ENCODE peak calls at places on chromosomes 16 and 17, in four cellular contexts. One of them, this sample, is unnamed.

GRCh38 chr17:17058304-17058703 is 16.0 kb downstream of the MPRIP start:
- DNase-seq in endothelial cell of umbilical vein: no peak
- DNase-seq in immature natural killer cell: no peak
- DNase-seq in stimulated activated CD8-positive, alpha-beta memory T cell treated with anti-CD3 and anti-CD28 coated beads, Interleukin-15, amount 100 ng/mL, for 1 hour: no peak
- DNase-seq in this sample: no peak

GRCh38 chr17:27647755-27648154 is 16.8 kb downstream of the LGALS9 start:
- DNase-seq in endothelial cell of umbilical vein: no peak
- DNase-seq in immature natural killer cell: no peak
- DNase-seq in stimulated activated CD8-positive, alpha-beta memory T cell treated with anti-CD3 and anti-CD28 coated beads, Interleukin-15, amount 100 ng/mL, for 1 hour: no peak
- DNase-seq in this sample: no peak

GRCh38 chr17:51580869-51581268 is 320.5 kb downstream of the UTP18 start:
- DNase-seq in stimulated activated CD8-positive, alpha-beta memory T cell treated with anti-CD3 and anti-CD28 coated beads, Interleukin-15, amount 100 ng/mL, for 1 hour: no peak
- DNase-seq in endothelial cell of umbilical vein: no peak
- DNase-seq in immature natural killer cell: no peak
- DNase-seq in this sample: no peak

GRCh38 chr17:47611372-47612350 is 38.1 kb upstream of the KPNB1 start:
- DNase-seq in immature natural killer cell: no peak
- DNase-seq in endothelial cell of umbilical vein: no peak
- DNase-seq in stimulated activated CD8-positive, alpha-beta memory T cell treated with anti-CD3 and anti-CD28 coated beads, Interleukin-15, amount 100 ng/mL, for 1 hour: no peak
- DNase-seq in this sample: no peak

GRCh38 chr16:30948956-30949654 is at the start of gene ORAI3:
- DNase-seq in stimulated activated CD8-positive, alpha-beta memory T cell treated with anti-CD3 and anti-CD28 coated beads, Interleukin-15, amount 100 ng/mL, for 1 hour: no peak
- DNase-seq in endothelial cell of umbilical vein: peak; percentile 52
- DNase-seq in immature natural killer cell: peak; percentile 41
- DNase-seq in this sample: no peak

GRCh38 chr16:3051489-3051888 is 5.1 kb downstream of the MMP25 start:
- DNase-seq in immature natural killer cell: no peak
- DNase-seq in stimulated activated CD8-positive, alpha-beta memory T cell treated with anti-CD3 and anti-CD28 coated beads, Interleukin-15, amount 100 ng/mL, for 1 hour: no peak
- DNase-seq in endothelial cell of umbilical vein: no peak
- DNase-seq in this sample: no peak

GRCh38 chr16:9316008-9316407 is 224.6 kb downstream of the HAPSTR1 start:
- DNase-seq in immature natural killer cell: no peak
- DNase-seq in stimulated activated CD8-positive, alpha-beta memory T cell treated with anti-CD3 and anti-CD28 coated beads, Interleukin-15, amount 100 ng/mL, for 1 hour: no peak
- DNase-seq in endothelial cell of umbilical vein: no peak
- DNase-seq in this sample: no peak

GRCh38 chr16:21554795-21555585 is 44.4 kb upstream of the METTL9 start:
- DNase-seq in stimulated activated CD8-positive, alpha-beta memory T cell treated with anti-CD3 and anti-CD28 coated beads, Interleukin-15, amount 100 ng/mL, for 1 hour: peak; percentile 79
- DNase-seq in immature natural killer cell: peak; percentile 87
- DNase-seq in endothelial cell of umbilical vein: peak; percentile 66
- DNase-seq in this sample: peak; percentile 78

GRCh38 chr16:1300664-1301476 is 8.6 kb upstream of the UBE2I start:
- DNase-seq in endothelial cell of umbilical vein: peak; percentile 48
- DNase-seq in stimulated activated CD8-positive, alpha-beta memory T cell treated with anti-CD3 and anti-CD28 coated beads, Interleukin-15, amount 100 ng/mL, for 1 hour: peak; percentile 54
- DNase-seq in immature natural killer cell: peak; percentile 70
- DNase-seq in this sample: peak; percentile 58

GRCh38 chr16:85621698-85622433 is 8.7 kb downstream of the GSE1 start:
- DNase-seq in endothelial cell of umbilical vein: no peak
- DNase-seq in immature natural killer cell: no peak
- DNase-seq in stimulated activated CD8-positive, alpha-beta memory T cell treated with anti-CD3 and anti-CD28 coated beads, Interleukin-15, amount 100 ng/mL, for 1 hour: no peak
- DNase-seq in this sample: no peak

GRCh38 chr16:66171578-66171977 is 194.9 kb upstream of the CDH5 start:
- DNase-seq in stimulated activated CD8-positive, alpha-beta memory T cell treated with anti-CD3 and anti-CD28 coated beads, Interleukin-15, amount 100 ng/mL, for 1 hour: no peak
- DNase-seq in endothelial cell of umbilical vein: no peak
- DNase-seq in immature natural killer cell: no peak
- DNase-seq in this sample: no peak

GRCh38 chr16:71460246-71460645 is 1.8 kb downstream of the ZNF23 start:
- DNase-seq in stimulated activated CD8-positive, alpha-beta memory T cell treated with anti-CD3 and anti-CD28 coated beads, Interleukin-15, amount 100 ng/mL, for 1 hour: no peak
- DNase-seq in immature natural killer cell: no peak
- DNase-seq in endothelial cell of umbilical vein: no peak
- DNase-seq in this sample: no peak

GRCh38 chr17:1638171-1638583 is 7.4 kb downstream of the SCARF1 start:
- DNase-seq in stimulated activated CD8-positive, alpha-beta memory T cell treated with anti-CD3 and anti-CD28 coated beads, Interleukin-15, amount 100 ng/mL, for 1 hour: no peak
- DNase-seq in immature natural killer cell: no peak
- DNase-seq in endothelial cell of umbilical vein: no peak
- DNase-seq in this sample: no peak

GRCh38 chr16:53429221-53429943 is 4.9 kb upstream of the RBL2 start:
- DNase-seq in immature natural killer cell: no peak
- DNase-seq in endothelial cell of umbilical vein: peak; percentile 10
- DNase-seq in stimulated activated CD8-positive, alpha-beta memory T cell treated with anti-CD3 and anti-CD28 coated beads, Interleukin-15, amount 100 ng/mL, for 1 hour: no peak
- DNase-seq in this sample: no peak

GRCh38 chr16:81524382-81524781 is 79.8 kb downstream of the CMIP start:
- DNase-seq in stimulated activated CD8-positive, alpha-beta memory T cell treated with anti-CD3 and anti-CD28 coated beads, Interleukin-15, amount 100 ng/mL, for 1 hour: peak; percentile 14
- DNase-seq in immature natural killer cell: peak; percentile 93
- DNase-seq in endothelial cell of umbilical vein: no peak
- DNase-seq in this sample: no peak

GRCh38 chr17:7217113-7217987 is 2.3 kb downstream of the DLG4 start:
- DNase-seq in stimulated activated CD8-positive, alpha-beta memory T cell treated with anti-CD3 and anti-CD28 coated beads, Interleukin-15, amount 100 ng/mL, for 1 hour: no peak
- DNase-seq in immature natural killer cell: no peak
- DNase-seq in endothelial cell of umbilical vein: peak; percentile 53
- DNase-seq in this sample: no peak

GRCh38 chr17:50379733-50380132 is 6.7 kb downstream of the EME1 start:
- DNase-seq in stimulated activated CD8-positive, alpha-beta memory T cell treated with anti-CD3 and anti-CD28 coated beads, Interleukin-15, amount 100 ng/mL, for 1 hour: no peak
- DNase-seq in endothelial cell of umbilical vein: no peak
- DNase-seq in immature natural killer cell: no peak
- DNase-seq in this sample: no peak

GRCh38 chr16:67968440-67969285 is at the start of gene SLC12A4:
- DNase-seq in immature natural killer cell: peak; percentile 85
- DNase-seq in stimulated activated CD8-positive, alpha-beta memory T cell treated with anti-CD3 and anti-CD28 coated beads, Interleukin-15, amount 100 ng/mL, for 1 hour: peak; percentile 58
- DNase-seq in endothelial cell of umbilical vein: peak; percentile 78
- DNase-seq in this sample: peak; percentile 81

GRCh38 chr17:67891481-67892119 is 66.3 kb downstream of the BPTF start:
- DNase-seq in endothelial cell of umbilical vein: peak; percentile 2
- DNase-seq in immature natural killer cell: no peak
- DNase-seq in stimulated activated CD8-positive, alpha-beta memory T cell treated with anti-CD3 and anti-CD28 coated beads, Interleukin-15, amount 100 ng/mL, for 1 hour: no peak
- DNase-seq in this sample: no peak

GRCh38 chr17:35313875-35314409 is 59.5 kb downstream of the SLFN11 start:
- DNase-seq in stimulated activated CD8-positive, alpha-beta memory T cell treated with anti-CD3 and anti-CD28 coated beads, Interleukin-15, amount 100 ng/mL, for 1 hour: no peak
- DNase-seq in immature natural killer cell: peak; percentile 36
- DNase-seq in endothelial cell of umbilical vein: no peak
- DNase-seq in this sample: no peak

GRCh38 chr16:23148166-23148512 is 1.1 kb downstream of the USP31 start:
- DNase-seq in endothelial cell of umbilical vein: peak; percentile 51
- DNase-seq in stimulated activated CD8-positive, alpha-beta memory T cell treated with anti-CD3 and anti-CD28 coated beads, Interleukin-15, amount 100 ng/mL, for 1 hour: no peak
- DNase-seq in immature natural killer cell: no peak
- DNase-seq in this sample: no peak

GRCh38 chr16:89149386-89149785 is 22.2 kb upstream of the CDH15 start:
- DNase-seq in immature natural killer cell: no peak
- DNase-seq in endothelial cell of umbilical vein: no peak
- DNase-seq in stimulated activated CD8-positive, alpha-beta memory T cell treated with anti-CD3 and anti-CD28 coated beads, Interleukin-15, amount 100 ng/mL, for 1 hour: no peak
- DNase-seq in this sample: no peak

GRCh38 chr17:79950711-79951110 is 85.0 kb downstream of the TBC1D16 start:
- DNase-seq in stimulated activated CD8-positive, alpha-beta memory T cell treated with anti-CD3 and anti-CD28 coated beads, Interleukin-15, amount 100 ng/mL, for 1 hour: no peak
- DNase-seq in immature natural killer cell: no peak
- DNase-seq in endothelial cell of umbilical vein: no peak
- DNase-seq in this sample: no peak

GRCh38 chr17:17226451-17227265 is 10.3 kb downstream of the FLCN start:
- DNase-seq in stimulated activated CD8-positive, alpha-beta memory T cell treated with anti-CD3 and anti-CD28 coated beads, Interleukin-15, amount 100 ng/mL, for 1 hour: no peak
- DNase-seq in immature natural killer cell: no peak
- DNase-seq in endothelial cell of umbilical vein: no peak
- DNase-seq in this sample: no peak

GRCh38 chr17:16912021-16912962 is 59.6 kb downstream of the TNFRSF13B start:
- DNase-seq in immature natural killer cell: no peak
- DNase-seq in endothelial cell of umbilical vein: no peak
- DNase-seq in stimulated activated CD8-positive, alpha-beta memory T cell treated with anti-CD3 and anti-CD28 coated beads, Interleukin-15, amount 100 ng/mL, for 1 hour: no peak
- DNase-seq in this sample: no peak

GRCh38 chr17:36857698-36858097 is 79.6 kb upstream of the LHX1 start:
- DNase-seq in stimulated activated CD8-positive, alpha-beta memory T cell treated with anti-CD3 and anti-CD28 coated beads, Interleukin-15, amount 100 ng/mL, for 1 hour: no peak
- DNase-seq in endothelial cell of umbilical vein: no peak
- DNase-seq in immature natural killer cell: no peak
- DNase-seq in this sample: no peak

GRCh38 chr16:57532251-57532625 is 4.1 kb downstream of the CCDC102A start:
- DNase-seq in stimulated activated CD8-positive, alpha-beta memory T cell treated with anti-CD3 and anti-CD28 coated beads, Interleukin-15, amount 100 ng/mL, for 1 hour: no peak
- DNase-seq in immature natural killer cell: no peak
- DNase-seq in endothelial cell of umbilical vein: no peak
- DNase-seq in this sample: no peak

GRCh38 chr17:76642994-76643393 is 563 bp downstream of the ST6GALNAC1 start:
- DNase-seq in stimulated activated CD8-positive, alpha-beta memory T cell treated with anti-CD3 and anti-CD28 coated beads, Interleukin-15, amount 100 ng/mL, for 1 hour: no peak
- DNase-seq in immature natural killer cell: no peak
- DNase-seq in endothelial cell of umbilical vein: no peak
- DNase-seq in this sample: no peak

GRCh38 chr17:77869665-77870132 is 88.8 kb upstream of the TNRC6C start:
- DNase-seq in immature natural killer cell: peak; percentile 68
- DNase-seq in stimulated activated CD8-positive, alpha-beta memory T cell treated with anti-CD3 and anti-CD28 coated beads, Interleukin-15, amount 100 ng/mL, for 1 hour: no peak
- DNase-seq in endothelial cell of umbilical vein: no peak
- DNase-seq in this sample: no peak

GRCh38 chr16:2584742-2585650 is 47.2 kb downstream of the PDPK1 start:
- DNase-seq in immature natural killer cell: no peak
- DNase-seq in endothelial cell of umbilical vein: no peak
- DNase-seq in stimulated activated CD8-positive, alpha-beta memory T cell treated with anti-CD3 and anti-CD28 coated beads, Interleukin-15, amount 100 ng/mL, for 1 hour: no peak
- DNase-seq in this sample: no peak

GRCh38 chr16:86670835-86671234 is 92.5 kb downstream of the FOXL1 start:
- DNase-seq in immature natural killer cell: no peak
- DNase-seq in stimulated activated CD8-positive, alpha-beta memory T cell treated with anti-CD3 and anti-CD28 coated beads, Interleukin-15, amount 100 ng/mL, for 1 hour: no peak
- DNase-seq in endothelial cell of umbilical vein: no peak
- DNase-seq in this sample: no peak

GRCh38 chr17:62804822-62805221 is 3.3 kb downstream of the MARCHF10 start:
- DNase-seq in endothelial cell of umbilical vein: peak; percentile 81
- DNase-seq in stimulated activated CD8-positive, alpha-beta memory T cell treated with anti-CD3 and anti-CD28 coated beads, Interleukin-15, amount 100 ng/mL, for 1 hour: no peak
- DNase-seq in immature natural killer cell: no peak
- DNase-seq in this sample: no peak